ENCODE peak calls at places on chromosomes 4 and X, in six cellular contexts. One of them, this sample, is unnamed.

GRCh38 chrX:29297171-29297800 is 710.0 kb downstream of the IL1RAPL1 start:
- DNase-seq in left ventricle myocardium inferior: no peak
- DNase-seq in HepG2: no peak
- DNase-seq in spleen: no peak
- DNase-seq in sigmoid colon: no peak
- DNase-seq in neural crest cell: no peak
- DNase-seq in this sample: no peak

GRCh38 chr4:915595-915994 is 16.5 kb downstream of the GAK start:
- DNase-seq in neural crest cell: no peak
- DNase-seq in left ventricle myocardium inferior: no peak
- DNase-seq in spleen: peak; percentile 47
- DNase-seq in sigmoid colon: peak; percentile 56
- DNase-seq in HepG2: no peak
- DNase-seq in this sample: no peak

GRCh38 chr4:107734120-107734519 is 14.1 kb upstream of the PAPSS1 start:
- DNase-seq in spleen: no peak
- DNase-seq in left ventricle myocardium inferior: no peak
- DNase-seq in sigmoid colon: no peak
- DNase-seq in neural crest cell: no peak
- DNase-seq in HepG2: no peak
- DNase-seq in this sample: peak; percentile 52

GRCh38 chrX:24298191-24298590 is 15.7 kb downstream of the SUPT20HL2 start:
- DNase-seq in sigmoid colon: no peak
- DNase-seq in spleen: no peak
- DNase-seq in HepG2: no peak
- DNase-seq in neural crest cell: peak; percentile 11
- DNase-seq in left ventricle myocardium inferior: no peak
- DNase-seq in this sample: peak; percentile 45

GRCh38 chr4:149292422-149293055 is 523.1 kb downstream of the IQCM start:
- DNase-seq in neural crest cell: no peak
- DNase-seq in left ventricle myocardium inferior: peak; percentile 29
- DNase-seq in sigmoid colon: no peak
- DNase-seq in HepG2: no peak
- DNase-seq in spleen: no peak
- DNase-seq in this sample: no peak

GRCh38 chr4:1778642-1779392 is 14.3 kb upstream of the FGFR3 start:
- DNase-seq in sigmoid colon: no peak
- DNase-seq in left ventricle myocardium inferior: no peak
- DNase-seq in HepG2: no peak
- DNase-seq in spleen: no peak
- DNase-seq in neural crest cell: no peak
- DNase-seq in this sample: no peak

GRCh38 chrX:143988356-143988755 is 104.5 kb downstream of the UBE2NL start:
- DNase-seq in HepG2: no peak
- DNase-seq in neural crest cell: no peak
- DNase-seq in left ventricle myocardium inferior: no peak
- DNase-seq in spleen: no peak
- DNase-seq in sigmoid colon: no peak
- DNase-seq in this sample: no peak

GRCh38 chrX:44344194-44344593 is 722 bp upstream of the EFHC2 start:
- DNase-seq in neural crest cell: no peak
- DNase-seq in HepG2: no peak
- DNase-seq in spleen: peak; percentile 87
- DNase-seq in left ventricle myocardium inferior: no peak
- DNase-seq in sigmoid colon: no peak
- DNase-seq in this sample: peak; percentile 29

GRCh38 chr4:2443986-2444740 is 24.7 kb upstream of the RNF4 start:
- DNase-seq in HepG2: no peak
- DNase-seq in spleen: no peak
- DNase-seq in neural crest cell: no peak
- DNase-seq in sigmoid colon: no peak
- DNase-seq in left ventricle myocardium inferior: no peak
- DNase-seq in this sample: no peak

GRCh38 chrX:78496483-78496882 is 162.6 kb downstream of the RTL3 start:
- DNase-seq in spleen: no peak
- DNase-seq in left ventricle myocardium inferior: no peak
- DNase-seq in sigmoid colon: no peak
- DNase-seq in HepG2: no peak
- DNase-seq in neural crest cell: no peak
- DNase-seq in this sample: no peak

GRCh38 chr4:113674733-113675132 is 86.8 kb downstream of the CAMK2D start:
- DNase-seq in HepG2: no peak
- DNase-seq in spleen: no peak
- DNase-seq in sigmoid colon: no peak
- DNase-seq in neural crest cell: no peak
- DNase-seq in left ventricle myocardium inferior: no peak
- DNase-seq in this sample: no peak

GRCh38 chr4:84126061-84126787 is 372.9 kb downstream of the NKX6-1 start:
- DNase-seq in spleen: no peak
- DNase-seq in neural crest cell: no peak
- DNase-seq in sigmoid colon: no peak
- DNase-seq in left ventricle myocardium inferior: no peak
- DNase-seq in HepG2: no peak
- DNase-seq in this sample: no peak

GRCh38 chr4:42923431-42923830 is 30.9 kb downstream of the GRXCR1 start:
- DNase-seq in left ventricle myocardium inferior: no peak
- DNase-seq in HepG2: no peak
- DNase-seq in neural crest cell: no peak
- DNase-seq in spleen: no peak
- DNase-seq in sigmoid colon: no peak
- DNase-seq in this sample: no peak

GRCh38 chr4:6794189-6794588 is 11.7 kb downstream of the KIAA0232 start:
- DNase-seq in neural crest cell: no peak
- DNase-seq in spleen: no peak
- DNase-seq in sigmoid colon: no peak
- DNase-seq in left ventricle myocardium inferior: no peak
- DNase-seq in HepG2: no peak
- DNase-seq in this sample: no peak

GRCh38 chrX:132819885-132820284 is 138.5 kb downstream of the HS6ST2 start:
- DNase-seq in sigmoid colon: no peak
- DNase-seq in spleen: no peak
- DNase-seq in left ventricle myocardium inferior: no peak
- DNase-seq in HepG2: no peak
- DNase-seq in neural crest cell: no peak
- DNase-seq in this sample: no peak

GRCh38 chr4:108377021-108377420 is 208.3 kb upstream of the LEF1 start:
- DNase-seq in HepG2: no peak
- DNase-seq in spleen: no peak
- DNase-seq in left ventricle myocardium inferior: no peak
- DNase-seq in neural crest cell: no peak
- DNase-seq in sigmoid colon: no peak
- DNase-seq in this sample: no peak

GRCh38 chrX:20742106-20742505 is 475.4 kb upstream of the RPS6KA3 start:
- DNase-seq in HepG2: no peak
- DNase-seq in sigmoid colon: no peak
- DNase-seq in left ventricle myocardium inferior: no peak
- DNase-seq in neural crest cell: no peak
- DNase-seq in spleen: no peak
- DNase-seq in this sample: no peak

GRCh38 chr4:94758700-94759399 is 1.1 kb downstream of the BMPR1B start:
- DNase-seq in spleen: no peak
- DNase-seq in HepG2: no peak
- DNase-seq in sigmoid colon: no peak
- DNase-seq in neural crest cell: peak; percentile 14
- DNase-seq in left ventricle myocardium inferior: no peak
- DNase-seq in this sample: peak; percentile 52

GRCh38 chr4:145937990-145938611 is 522 bp downstream of the ZNF827 start:
- DNase-seq in sigmoid colon: no peak
- DNase-seq in HepG2: no peak
- DNase-seq in neural crest cell: peak; percentile 3
- DNase-seq in left ventricle myocardium inferior: no peak
- DNase-seq in spleen: no peak
- DNase-seq in this sample: no peak

GRCh38 chr4:17030543-17030942 is 132.1 kb upstream of the LDB2 start:
- DNase-seq in HepG2: no peak
- DNase-seq in left ventricle myocardium inferior: no peak
- DNase-seq in spleen: no peak
- DNase-seq in neural crest cell: no peak
- DNase-seq in sigmoid colon: no peak
- DNase-seq in this sample: no peak

GRCh38 chrX:103404225-103405008 is 28.1 kb downstream of the BEX3 start:
- DNase-seq in neural crest cell: peak; percentile 50
- DNase-seq in HepG2: peak; percentile 60
- DNase-seq in left ventricle myocardium inferior: peak; percentile 31
- DNase-seq in spleen: no peak
- DNase-seq in sigmoid colon: peak; percentile 76
- DNase-seq in this sample: peak; percentile 91

GRCh38 chrX:103405009-103405333 is 28.6 kb downstream of the BEX3 start:
- DNase-seq in sigmoid colon: no peak
- DNase-seq in spleen: no peak
- DNase-seq in left ventricle myocardium inferior: no peak
- DNase-seq in HepG2: no peak
- DNase-seq in neural crest cell: no peak
- DNase-seq in this sample: no peak

GRCh38 chrX:103406256-103406655 is 29.9 kb downstream of the BEX3 start:
- DNase-seq in left ventricle myocardium inferior: no peak
- DNase-seq in neural crest cell: no peak
- DNase-seq in HepG2: no peak
- DNase-seq in spleen: no peak
- DNase-seq in sigmoid colon: no peak
- DNase-seq in this sample: no peak

GRCh38 chrX:103407776-103408175 is 31.4 kb downstream of the BEX3 start:
- DNase-seq in spleen: no peak
- DNase-seq in sigmoid colon: no peak
- DNase-seq in neural crest cell: no peak
- DNase-seq in left ventricle myocardium inferior: no peak
- DNase-seq in HepG2: no peak
- DNase-seq in this sample: no peak
- TF ChIP-seq CTCF in spleen: no peak
- TF ChIP-seq CTCF in sigmoid colon: no peak
- TF ChIP-seq CTCF in neural crest cell: no peak
- TF ChIP-seq CTCF in left ventricle myocardium inferior: no peak
- TF ChIP-seq CTCF in HepG2: no peak
- TF ChIP-seq CTCF in this sample: no peak

DNA sequence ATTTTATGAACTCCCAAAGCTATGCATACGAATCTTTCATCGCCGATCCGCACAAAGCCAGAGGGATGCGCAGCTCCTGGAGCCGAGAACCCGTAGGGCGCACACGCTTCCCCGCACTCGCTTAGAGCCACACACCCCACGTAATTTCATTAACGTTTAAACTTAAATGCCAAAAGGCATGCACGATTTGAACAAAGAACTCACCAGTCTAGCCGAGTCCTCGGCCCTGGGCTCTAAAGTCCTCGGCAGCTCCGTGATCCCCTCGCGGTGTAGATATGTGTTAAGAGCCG is 2.4 kb upstream of the FAT1 start:
- DNase-seq in sigmoid colon: no peak
- DNase-seq in left ventricle myocardium inferior: no peak
- DNase-seq in HepG2: no peak
- DNase-seq in spleen: no peak
- DNase-seq in neural crest cell: no peak
- DNase-seq in this sample: no peak
- TF ChIP-seq CTCF in sigmoid colon: no peak
- TF ChIP-seq CTCF in left ventricle myocardium inferior: peak; percentile 3
- TF ChIP-seq CTCF in HepG2: no peak
- TF ChIP-seq CTCF in spleen: no peak
- TF ChIP-seq CTCF in neural crest cell: peak; percentile 37
- TF ChIP-seq CTCF in this sample: no peak

GRCh38 chr4:184806711-184807110 is 19.1 kb downstream of the ACSL1 start:
- DNase-seq in HepG2: no peak
- DNase-seq in sigmoid colon: no peak
- DNase-seq in left ventricle myocardium inferior: no peak
- DNase-seq in spleen: no peak
- DNase-seq in neural crest cell: no peak
- DNase-seq in this sample: no peak

GRCh38 chr4:184808719-184809062 is 17.1 kb downstream of the ACSL1 start:
- DNase-seq in sigmoid colon: no peak
- DNase-seq in left ventricle myocardium inferior: no peak
- DNase-seq in HepG2: no peak
- DNase-seq in neural crest cell: no peak
- DNase-seq in spleen: no peak
- DNase-seq in this sample: no peak

GRCh38 chr4:184806246-184806550 is 19.6 kb downstream of the ACSL1 start:
- DNase-seq in neural crest cell: no peak
- DNase-seq in spleen: no peak
- DNase-seq in left ventricle myocardium inferior: no peak
- DNase-seq in sigmoid colon: no peak
- DNase-seq in HepG2: no peak
- DNase-seq in this sample: no peak

GRCh38 chr4:184807261-184807660 is 18.5 kb downstream of the ACSL1 start:
- DNase-seq in neural crest cell: no peak
- DNase-seq in HepG2: no peak
- DNase-seq in spleen: no peak
- DNase-seq in left ventricle myocardium inferior: no peak
- DNase-seq in sigmoid colon: no peak
- DNase-seq in this sample: no peak

DNA sequence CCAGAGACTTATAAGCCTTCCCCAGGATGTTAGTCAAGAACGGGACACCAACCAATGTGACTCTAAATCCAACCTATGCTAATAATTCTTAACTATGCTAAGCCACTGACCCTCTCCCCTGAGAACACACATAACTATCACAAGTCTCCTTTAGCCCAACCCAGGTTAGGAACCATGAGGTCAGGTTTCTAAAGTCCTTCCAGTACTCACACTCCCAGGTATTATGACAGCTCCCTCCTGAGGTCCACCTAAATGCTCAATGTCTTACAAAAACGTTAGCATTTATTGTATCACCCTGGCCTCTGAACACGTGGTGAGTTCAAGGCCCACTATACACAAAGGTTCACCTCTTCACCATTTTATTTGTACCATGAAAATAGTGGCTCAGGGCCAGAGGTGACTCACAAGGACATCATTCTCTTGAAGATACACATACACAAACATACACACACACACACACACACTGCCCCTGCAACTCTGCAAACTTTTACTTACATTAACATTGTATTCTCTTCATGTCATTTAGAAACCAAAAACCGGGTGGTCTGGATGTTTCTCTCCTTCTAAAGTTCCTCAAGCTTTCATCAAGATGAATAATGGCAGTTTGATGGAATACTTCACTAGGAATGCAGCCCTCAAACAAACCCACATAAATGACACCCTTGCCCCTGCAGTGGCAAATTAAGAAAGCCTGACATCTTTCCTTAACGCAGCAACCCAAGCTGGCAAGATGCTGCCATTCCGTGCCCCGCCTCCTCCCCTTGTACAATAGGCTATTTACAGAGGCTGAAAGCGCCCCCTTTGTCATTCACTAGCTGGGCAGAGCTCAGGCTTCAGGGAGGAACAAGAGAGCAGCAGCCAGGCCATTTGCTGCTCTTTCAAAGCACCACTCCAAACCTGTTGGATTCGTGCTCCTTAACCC is 17.7 kb downstream of the ACSL1 start:
- DNase-seq in sigmoid colon: no peak
- DNase-seq in left ventricle myocardium inferior: no peak
- DNase-seq in neural crest cell: peak; percentile 56
- DNase-seq in HepG2: peak; percentile 85
- DNase-seq in spleen: no peak
- DNase-seq in this sample: peak; percentile 84
- TF ChIP-seq CTCF in sigmoid colon: no peak
- TF ChIP-seq CTCF in left ventricle myocardium inferior: no peak
- TF ChIP-seq CTCF in neural crest cell: no peak
- TF ChIP-seq CTCF in HepG2: peak; percentile 36
- TF ChIP-seq CTCF in spleen: no peak
- TF ChIP-seq CTCF in this sample: no peak

DNA sequence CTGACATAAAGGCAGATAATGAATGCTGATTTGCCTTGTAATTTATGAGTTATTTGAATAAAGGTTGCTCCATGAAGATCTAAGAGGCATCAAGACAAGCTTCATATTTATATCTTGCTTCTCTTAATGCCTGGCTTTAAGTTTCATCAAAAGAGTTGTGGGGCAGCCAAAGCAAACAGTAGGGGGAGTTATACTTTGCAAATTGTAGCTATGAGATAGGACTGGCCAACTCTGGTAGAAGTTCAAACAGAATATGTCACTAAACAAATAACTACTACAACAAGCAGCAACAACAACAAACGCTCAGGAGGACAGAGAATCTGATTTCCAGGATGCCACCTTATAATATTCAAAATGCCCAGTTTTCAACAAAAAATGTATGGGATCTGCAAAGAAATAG is 69.1 kb upstream of the PLAC1 start:
- DNase-seq in HepG2: peak; percentile 30
- DNase-seq in sigmoid colon: no peak
- DNase-seq in spleen: no peak
- DNase-seq in neural crest cell: no peak
- DNase-seq in left ventricle myocardium inferior: no peak
- DNase-seq in this sample: no peak
- TF ChIP-seq CTCF in HepG2: peak; percentile 15
- TF ChIP-seq CTCF in sigmoid colon: no peak
- TF ChIP-seq CTCF in spleen: no peak
- TF ChIP-seq CTCF in neural crest cell: no peak
- TF ChIP-seq CTCF in left ventricle myocardium inferior: no peak
- TF ChIP-seq CTCF in this sample: peak; percentile 36